ENCODE peak calls at places on chromosomes 1 and 21, in four cellular contexts. M is K562, K is HepG2, N is H1. I is an unnamed sample.

GRCh38 chr1:198653815-198654413 is 15.1 kb downstream of the PTPRC start:
- DNase-seq in K (no peak), N (no peak), M (no peak), I (no peak)

GRCh38 chr21:44704636-44705001 is 6.8 kb downstream of the TSPEAR start:
- DNase-seq in K (no peak), M (no peak), N (no peak), I (no peak)

GRCh38 chr1:1157426-1157913 is 16.2 kb upstream of the TTLL10 start:
- DNase-seq in K (no peak), M (peak; percentile 98), N (peak; percentile 54), I (peak; percentile 71)

GRCh38 chr1:20069932-20070331 is at the start of gene PLA2G5:
- DNase-seq in N (no peak), K (no peak), M (no peak), I (no peak)

GRCh38 chr21:33514234-33514633 is 22.7 kb upstream of the DNAJC28 start:
- DNase-seq in N (no peak), K (no peak), M (no peak), I (no peak)

GRCh38 chr1:100585774-100586173 is 47.8 kb downstream of the GPR88 start:
- DNase-seq in M (no peak), K (no peak), N (no peak), I (no peak)

GRCh38 chr1:25658791-25659431 is 42.3 kb downstream of the MAN1C1 start:
- DNase-seq in N (no peak), K (no peak), M (no peak), I (no peak)

GRCh38 chr1:65317866-65318653 is 8.7 kb downstream of the DNAJC6 start:
- DNase-seq in K (no peak), M (peak; percentile 91), N (no peak), I (no peak)

GRCh38 chr1:199298825-199299224 is 660.0 kb downstream of the PTPRC start:
- DNase-seq in M (no peak), K (no peak), N (no peak), I (no peak)

GRCh38 chr1:110068646-110069301 is 1.7 kb downstream of the ALX3 start:
- DNase-seq in M (no peak), N (no peak), K (no peak), I (no peak)

GRCh38 chr1:16402742-16403141 is 34.5 kb downstream of the SPATA21 start:
- DNase-seq in K (no peak), N (no peak), M (no peak), I (no peak)

GRCh38 chr1:226223157-226223785 is at the start of gene MIXL1:
- DNase-seq in K (peak; percentile 89), N (no peak), M (no peak), I (no peak)

GRCh38 chr21:36630485-36631206 is 68.3 kb upstream of the SIM2 start:
- DNase-seq in M (peak; percentile 85), N (peak; percentile 64), K (peak; percentile 48), I (peak; percentile 32)

GRCh38 chr1:112637257-112638108 is 17.9 kb downstream of the CAPZA1 start:
- DNase-seq in N (no peak), M (no peak), K (peak; percentile 80), I (no peak)

GRCh38 chr1:156146749-156147405 is 6.5 kb upstream of the SEMA4A start:
- DNase-seq in M (no peak), K (no peak), N (no peak), I (no peak)
- TF ChIP-seq FOSL1 in M (no peak), K (no peak), N (no peak), I (no peak)

GRCh38 chr1:67404212-67404620 is 26.0 kb downstream of the SERBP1 start:
- DNase-seq in K (no peak), M (no peak), N (no peak), I (peak; percentile 38)

GRCh38 chr1:67405473-67406245 is 24.5 kb downstream of the SERBP1 start:
- DNase-seq in K (no peak), N (no peak), M (no peak), I (no peak)

GRCh38 chr1:67399594-67399993 is 30.6 kb downstream of the SERBP1 start:
- DNase-seq in M (no peak), N (no peak), K (no peak), I (no peak)

DNA sequence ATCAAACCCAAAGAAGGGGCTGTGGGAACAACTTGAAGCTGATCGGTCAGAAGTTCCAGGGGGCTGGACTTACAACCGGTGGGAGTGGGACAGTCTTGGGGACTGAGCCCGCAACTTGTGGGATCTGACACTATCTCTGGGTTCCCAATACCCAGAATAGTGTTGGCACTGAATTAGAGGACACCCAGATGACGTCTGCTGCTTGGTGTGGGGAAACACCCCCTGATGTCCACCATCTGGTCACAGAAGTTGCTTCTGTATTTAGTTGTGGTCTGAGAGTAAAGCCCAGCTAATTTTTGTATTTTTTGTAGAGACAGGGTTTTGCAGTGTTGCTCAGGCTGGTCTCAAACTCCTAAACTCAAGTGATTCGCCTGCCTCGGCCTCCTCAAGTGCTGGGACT is 28.8 kb downstream of the SERBP1 start:
- DNase-seq in N (no peak), K (no peak), M (no peak), I (no peak)
- TF ChIP-seq RAD21 in N (no peak), K (no peak), M (no peak), I (no peak)

GRCh38 chr1:89305493-89305892 is 32.8 kb upstream of the GBP5 start:
- DNase-seq in K (no peak), N (no peak), M (no peak), I (no peak)

GRCh38 chr1:89306273-89306672 is 33.6 kb upstream of the GBP5 start:
- DNase-seq in N (no peak), K (no peak), M (no peak), I (no peak)

GRCh38 chr1:89298461-89298860 is 25.8 kb upstream of the GBP5 start:
- DNase-seq in K (no peak), M (no peak), N (no peak), I (no peak)

GRCh38 chr1:89302697-89303332 is 30.2 kb upstream of the GBP5 start:
- DNase-seq in K (no peak), M (no peak), N (no peak), I (no peak)
- TF ChIP-seq YY1 in K (no peak), M (no peak), N (no peak), I (no peak)

DNA sequence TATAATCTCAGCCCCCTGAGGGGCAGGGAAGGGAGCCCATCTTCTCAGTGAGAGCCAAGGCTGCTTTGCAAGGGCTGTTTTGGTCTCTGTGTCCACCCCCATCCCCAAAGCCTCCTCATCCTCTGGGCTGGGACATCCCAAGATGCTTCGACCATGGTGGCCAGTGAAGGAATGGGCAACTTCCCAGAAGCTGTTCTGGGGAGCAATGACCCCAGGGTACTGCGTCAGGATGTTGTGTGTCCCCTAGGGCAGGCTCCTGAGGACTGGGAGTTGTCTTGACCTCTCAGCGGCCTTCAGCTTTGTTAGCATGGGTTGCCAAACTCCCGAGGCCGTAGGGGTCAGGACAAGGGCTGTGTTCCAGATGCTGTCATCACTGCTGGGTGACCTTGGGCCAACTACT is 238.4 kb upstream of the POU3F1 start:
- DNase-seq in M (no peak), N (no peak), K (no peak), I (no peak)
- TF ChIP-seq FOSL1 in M (no peak), N (no peak), K (no peak), I (no peak)

GRCh38 chr1:183882328-183883167 is 77.6 kb downstream of the RGL1 start:
- DNase-seq in M (no peak), N (no peak), K (no peak), I (no peak)

GRCh38 chr1:183879477-183879876 is 74.6 kb downstream of the RGL1 start:
- DNase-seq in N (no peak), K (no peak), M (no peak), I (no peak)

GRCh38 chr1:183879966-183880365 is 75.0 kb downstream of the RGL1 start:
- DNase-seq in K (no peak), N (no peak), M (no peak), I (no peak)

GRCh38 chr1:183883629-183884028 is 78.7 kb downstream of the RGL1 start:
- DNase-seq in K (no peak), N (no peak), M (no peak), I (no peak)

DNA sequence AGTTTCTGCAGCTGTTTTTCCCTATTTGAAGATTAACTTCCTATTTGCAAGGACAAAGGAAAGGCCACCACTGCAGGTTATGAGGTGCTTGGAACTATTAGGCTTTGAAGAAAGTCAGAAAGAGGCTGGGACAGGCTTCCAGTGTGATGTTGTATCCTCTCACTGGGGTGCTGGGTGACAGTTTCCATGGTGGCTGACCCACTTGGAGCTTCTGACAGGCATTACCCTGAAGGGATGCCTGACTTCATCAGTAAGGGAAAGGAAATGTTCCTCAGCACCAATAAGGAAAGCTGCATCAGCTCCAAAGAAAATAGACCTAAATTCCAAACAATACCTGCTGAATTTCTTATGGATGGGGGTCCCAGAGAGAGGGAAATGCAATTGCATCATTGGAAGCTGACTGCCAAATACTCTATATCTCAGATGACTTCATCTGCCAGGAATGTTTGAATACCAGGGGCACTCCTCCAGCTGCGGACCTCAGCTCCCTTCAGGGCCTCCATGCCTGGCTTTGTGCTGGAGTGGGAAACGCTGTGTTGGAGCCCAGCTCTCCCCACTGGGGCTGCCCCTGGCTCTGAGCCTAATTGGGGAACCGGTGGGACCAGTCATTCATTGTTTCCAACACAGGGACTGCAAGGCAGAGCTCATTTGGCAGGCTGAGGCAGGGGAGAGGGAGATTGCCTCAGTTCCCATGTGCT is 76.6 kb downstream of the RGL1 start:
- DNase-seq in K (peak; percentile 77), M (no peak), N (peak; percentile 33), I (no peak)
- TF ChIP-seq RAD21 in K (no peak), M (no peak), N (no peak), I (no peak)

GRCh38 chr1:154222918-154223317 is 2.2 kb downstream of the UBAP2L start:
- DNase-seq in M (no peak), N (no peak), K (no peak), I (no peak)

GRCh38 chr1:154220970-154221814 is 437 bp downstream of the UBAP2L start:
- DNase-seq in N (no peak), K (no peak), M (peak; percentile 83), I (no peak)

GRCh38 chr1:154222518-154222917 is 1.8 kb downstream of the UBAP2L start:
- DNase-seq in M (no peak), K (no peak), N (no peak), I (no peak)

GRCh38 chr1:154220071-154220969 is at the start of gene UBAP2L:
- DNase-seq in N (peak; percentile 99), M (peak; percentile 84), K (peak; percentile 98), I (peak; percentile 98)

DNA sequence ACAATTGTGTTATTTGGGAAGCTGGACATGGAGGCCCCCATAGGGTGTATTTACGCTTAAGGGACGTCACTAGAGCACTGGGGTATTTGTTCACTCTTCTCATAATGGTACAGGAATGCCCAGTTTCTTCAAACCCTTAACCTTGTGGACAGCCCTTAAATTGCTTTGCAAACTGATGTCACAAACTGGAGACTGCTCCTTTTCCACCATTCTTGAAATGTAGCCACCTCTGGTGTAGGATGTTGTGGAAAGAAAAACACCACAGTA is 993 bp downstream of the UBAP2L start:
- DNase-seq in M (no peak), K (peak; percentile 31), N (no peak), I (no peak)
- TF ChIP-seq YY1 in M (no peak), K (no peak), N (no peak), I (no peak)